ENCODE peak calls at places on chromosome 13, in five cellular contexts. One of them, this sample, is unnamed.

GRCh38 chr13:72998012-72998411 is 60.8 kb upstream of the KLF5 start:
- DNase-seq in substantia nigra: no peak
- DNase-seq in stimulated activated CD4-positive, alpha-beta T cell treated with anti-CD3 and anti-CD28 coated beads, Interleukin-15, amount 100 ng/mL, for 48 hours: no peak
- DNase-seq in 8988T: no peak
- DNase-seq in kidney tubule cell: no peak
- DNase-seq in this sample: no peak

GRCh38 chr13:83940742-83941141 is 58.5 kb upstream of the SLITRK1 start:
- DNase-seq in kidney tubule cell: no peak
- DNase-seq in stimulated activated CD4-positive, alpha-beta T cell treated with anti-CD3 and anti-CD28 coated beads, Interleukin-15, amount 100 ng/mL, for 48 hours: no peak
- DNase-seq in substantia nigra: no peak
- DNase-seq in 8988T: no peak
- DNase-seq in this sample: peak

GRCh38 chr13:96090240-96091101 is 564 bp downstream of the HS6ST3 start:
- DNase-seq in 8988T: peak
- DNase-seq in kidney tubule cell: peak
- DNase-seq in substantia nigra: no peak
- DNase-seq in stimulated activated CD4-positive, alpha-beta T cell treated with anti-CD3 and anti-CD28 coated beads, Interleukin-15, amount 100 ng/mL, for 48 hours: no peak
- DNase-seq in this sample: peak

GRCh38 chr13:78881054-78881453 is 222.1 kb upstream of the OBI1 start:
- DNase-seq in stimulated activated CD4-positive, alpha-beta T cell treated with anti-CD3 and anti-CD28 coated beads, Interleukin-15, amount 100 ng/mL, for 48 hours: no peak
- DNase-seq in substantia nigra: no peak
- DNase-seq in 8988T: no peak
- DNase-seq in kidney tubule cell: no peak
- DNase-seq in this sample: no peak

GRCh38 chr13:94169783-94170513 is 309.5 kb downstream of the DCT start:
- DNase-seq in 8988T: no peak
- DNase-seq in substantia nigra: peak
- DNase-seq in kidney tubule cell: no peak
- DNase-seq in stimulated activated CD4-positive, alpha-beta T cell treated with anti-CD3 and anti-CD28 coated beads, Interleukin-15, amount 100 ng/mL, for 48 hours: no peak
- DNase-seq in this sample: no peak

GRCh38 chr13:35874704-35875103 is 256.5 kb downstream of the DCLK1 start:
- DNase-seq in kidney tubule cell: no peak
- DNase-seq in stimulated activated CD4-positive, alpha-beta T cell treated with anti-CD3 and anti-CD28 coated beads, Interleukin-15, amount 100 ng/mL, for 48 hours: no peak
- DNase-seq in substantia nigra: no peak
- DNase-seq in 8988T: no peak
- DNase-seq in this sample: no peak

GRCh38 chr13:56909896-56910600 is 230.7 kb upstream of the PRR20A start:
- DNase-seq in stimulated activated CD4-positive, alpha-beta T cell treated with anti-CD3 and anti-CD28 coated beads, Interleukin-15, amount 100 ng/mL, for 48 hours: no peak
- DNase-seq in substantia nigra: no peak
- DNase-seq in kidney tubule cell: no peak
- DNase-seq in 8988T: no peak
- DNase-seq in this sample: no peak

GRCh38 chr13:80716610-80717081 is 375.7 kb upstream of the SPRY2 start:
- DNase-seq in 8988T: no peak
- DNase-seq in stimulated activated CD4-positive, alpha-beta T cell treated with anti-CD3 and anti-CD28 coated beads, Interleukin-15, amount 100 ng/mL, for 48 hours: no peak
- DNase-seq in substantia nigra: no peak
- DNase-seq in kidney tubule cell: no peak
- DNase-seq in this sample: no peak

GRCh38 chr13:112752211-112752610 is 62.4 kb downstream of the ATP11A start:
- DNase-seq in kidney tubule cell: no peak
- DNase-seq in substantia nigra: no peak
- DNase-seq in 8988T: no peak
- DNase-seq in stimulated activated CD4-positive, alpha-beta T cell treated with anti-CD3 and anti-CD28 coated beads, Interleukin-15, amount 100 ng/mL, for 48 hours: no peak
- DNase-seq in this sample: no peak

GRCh38 chr13:53216767-53217166 is 188.2 kb downstream of the OLFM4 start:
- DNase-seq in substantia nigra: no peak
- DNase-seq in 8988T: no peak
- DNase-seq in stimulated activated CD4-positive, alpha-beta T cell treated with anti-CD3 and anti-CD28 coated beads, Interleukin-15, amount 100 ng/mL, for 48 hours: no peak
- DNase-seq in kidney tubule cell: no peak
- DNase-seq in this sample: no peak

This sample was measured in trophoblast cell.